ENCODE peak calls at places on chromosomes 6 and 20, in four cellular contexts. R is K562, T is GM12878, I is HL-60. A is an unnamed sample.

GRCh38 chr6:142907017-142907470 is 37.9 kb downstream of the HIVEP2 start:
- DNase-seq in T (no peak), I (no peak), R (no peak), A (no peak)

GRCh38 chr6:114144887-114145851 is 174.2 kb upstream of the HDAC2 start:
- DNase-seq in R (no peak), T (no peak), I (no peak), A (no peak)

GRCh38 chr20:504632-505075 is 38.9 kb downstream of the CSNK2A1 start:
- DNase-seq in I (no peak), T (no peak), R (no peak), A (no peak)

GRCh38 chr6:56359201-56359899 is 112.0 kb upstream of the COL21A1 start:
- DNase-seq in T (peak; percentile 26), I (peak; percentile 58), R (peak; percentile 65), A (peak; percentile 12)

GRCh38 chr6:28606424-28607391 is 81.0 kb downstream of the GPX5 start:
- DNase-seq in I (peak; percentile 49), T (peak; percentile 45), R (peak; percentile 44), A (peak; percentile 39)

GRCh38 chr6:47355496-47355895 is 45.8 kb upstream of the TNFRSF21 start:
- DNase-seq in I (no peak), T (no peak), R (no peak), A (no peak)

GRCh38 chr20:42461321-42461720 is 728.4 kb downstream of the PTPRT start:
- DNase-seq in T (no peak), R (no peak), I (no peak), A (no peak)

GRCh38 chr6:140602431-140602836 is 1228.0 kb upstream of the CITED2 start:
- DNase-seq in T (no peak), I (no peak), R (no peak), A (no peak)

GRCh38 chr6:30565772-30566171 is 5.5 kb upstream of the ABCF1 start:
- DNase-seq in I (no peak), R (no peak), T (no peak), A (no peak)

DNA sequence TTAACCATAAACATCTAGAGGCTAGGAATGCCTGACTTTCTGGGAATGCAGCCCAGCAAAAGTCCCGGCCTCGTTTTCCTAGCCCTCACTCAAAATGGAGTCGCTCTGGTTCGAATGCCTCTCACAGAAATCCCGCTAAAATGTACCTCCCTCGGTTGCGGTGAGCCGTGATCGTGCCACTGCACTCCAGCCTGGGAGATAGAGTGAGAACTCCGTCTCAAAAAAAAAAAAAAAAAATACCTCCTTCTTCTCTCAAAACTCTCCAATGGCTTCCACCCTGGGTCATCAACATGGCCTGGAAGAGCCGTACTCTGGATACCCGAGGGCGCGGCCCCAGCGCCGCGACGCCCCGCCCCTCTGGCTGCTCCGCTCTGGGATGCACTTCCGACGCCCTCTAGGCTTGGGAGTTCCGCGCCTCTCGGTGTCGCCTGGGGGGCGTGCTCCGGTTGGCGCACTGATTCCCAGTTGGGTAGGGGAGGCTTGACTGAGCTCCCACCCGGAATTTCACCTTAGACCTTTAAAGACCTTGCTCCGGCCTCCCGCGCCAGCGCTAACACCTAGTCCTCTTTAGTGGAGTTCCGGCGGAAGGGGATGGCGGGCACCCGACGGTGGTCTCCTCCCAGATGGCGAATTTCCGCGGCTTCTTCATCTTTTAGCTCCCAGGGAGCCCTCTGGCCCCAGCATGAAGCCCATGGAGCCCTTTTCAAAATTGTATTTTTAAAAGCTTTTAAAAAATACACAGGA is 12.3 kb downstream of the HMGN4 start:
- DNase-seq in I (peak; percentile 42), T (no peak), R (peak; percentile 49), A (no peak)
- TF ChIP-seq POLR2AphosphoS5 in I (no peak), T (peak; percentile 56), R (no peak), A (no peak)

GRCh38 chr6:34521463-34522288 is 34.5 kb downstream of the SPDEF start:
- DNase-seq in I (peak; percentile 61), R (no peak), T (no peak), A (no peak)
- TF ChIP-seq SPI1 in I (peak; percentile 92), R (peak; percentile 78), T (peak; percentile 34), A (peak; percentile 15)

DNA sequence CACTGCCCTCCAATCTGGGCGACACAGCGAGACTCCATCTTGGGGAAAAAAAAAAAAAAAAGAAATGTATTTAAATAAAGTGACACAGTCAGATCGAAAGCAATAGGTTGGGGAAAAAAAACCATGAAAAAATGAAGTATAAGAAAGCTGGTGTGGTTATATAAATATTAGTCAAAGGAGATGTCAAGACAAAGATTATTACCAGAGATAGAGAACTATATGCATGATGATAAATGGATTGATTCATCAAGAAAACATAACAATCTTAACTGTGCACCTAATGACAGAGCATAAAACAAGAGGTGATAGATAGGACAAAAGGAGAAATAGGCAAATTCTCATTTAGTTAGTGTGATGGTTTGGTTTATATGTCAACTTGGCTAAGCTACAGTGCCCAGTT is 146.9 kb upstream of the AHI1 start:
- DNase-seq in T (no peak), I (no peak), R (no peak), A (no peak)
- TF ChIP-seq POLR2AphosphoS5 in T (no peak), I (no peak), R (no peak), A (no peak)

GRCh38 chr6:148795563-148795962 is 48.7 kb downstream of the UST start:
- DNase-seq in T (no peak), I (no peak), R (no peak), A (no peak)

GRCh38 chr6:148799647-148800046 is 52.8 kb downstream of the UST start:
- DNase-seq in R (no peak), T (no peak), I (no peak), A (no peak)

GRCh38 chr6:148805767-148806166 is 58.9 kb downstream of the UST start:
- DNase-seq in T (no peak), I (no peak), R (no peak), A (no peak)

GRCh38 chr6:148803979-148804378 is 57.1 kb downstream of the UST start:
- DNase-seq in T (no peak), R (no peak), I (no peak), A (no peak)

GRCh38 chr6:148800535-148800934 is 53.7 kb downstream of the UST start:
- DNase-seq in T (no peak), R (no peak), I (no peak), A (no peak)
- TF ChIP-seq SPI1 in T (no peak), R (no peak), I (no peak), A (no peak)